ENCODE peak calls at places on chromosomes 3 and 15, in five cellular contexts. R is A549, Z is pancreas, X is endodermal cell, C is heart left ventricle. T is an unnamed sample. For H3K4me1 and H3K9me3, the result is how much of the 10 kb centered on the place peaks cover.

GRCh38 chr3:123791417-123791816 is 92.7 kb downstream of the MYLK start:
- DNase-seq in R (no peak), Z (no peak), C (no peak), X (no peak), T (no peak)

GRCh38 chr3:30260747-30261146 is 345.7 kb upstream of the TGFBR2 start:
- DNase-seq in X (no peak), C (no peak), R (no peak), Z (no peak), T (no peak)

GRCh38 chr15:90219421-90220141 is 14.2 kb downstream of the CIB1 start:
- DNase-seq in R (peak), C (no peak), X (peak), Z (peak), T (peak)

GRCh38 chr15:77021803-77022381 is 27.0 kb downstream of the PSTPIP1 start:
- DNase-seq in X (peak), R (no peak), C (peak), Z (no peak), T (no peak)

GRCh38 chr3:59286791-59287531 is 237.1 kb upstream of the CFAP20DC start:
- DNase-seq in C (no peak), R (no peak), X (no peak), Z (peak), T (no peak)

GRCh38 chr15:71687902-71688508 is 122.3 kb upstream of the NR2E3 start:
- DNase-seq in C (no peak), Z (no peak), X (no peak), R (no peak), T (no peak)

GRCh38 chr3:487580-487979 is 291.0 kb downstream of the CHL1 start:
- DNase-seq in C (no peak), Z (no peak), R (no peak), X (no peak), T (no peak)

GRCh38 chr3:37955918-37956317 is 34.7 kb upstream of the VILL start:
- DNase-seq in R (no peak), Z (no peak), X (no peak), C (no peak), T (no peak)

GRCh38 chr3:37751967-37752660 is 109.6 kb upstream of the CTDSPL start:
- DNase-seq in Z (no peak), C (no peak), R (no peak), X (peak), T (no peak)

GRCh38 chr3:101038880-101039279 is 45.7 kb upstream of the ABI3BP start:
- DNase-seq in X (no peak), C (no peak), Z (no peak), R (no peak), T (no peak)

GRCh38 chr3:133815386-133815785 is 9.8 kb downstream of the SRPRB start:
- DNase-seq in C (no peak), X (no peak), Z (no peak), R (no peak), T (no peak)

GRCh38 chr3:9786825-9787654 is 5.2 kb downstream of the TADA3 start:
- DNase-seq in X (peak), R (no peak), C (no peak), Z (no peak), T (no peak)

GRCh38 chr3:12231481-12231880 is 57.4 kb upstream of the PPARG start:
- DNase-seq in C (no peak), X (no peak), Z (no peak), R (no peak), T (no peak)

GRCh38 chr15:95401586-95401985 is 928.9 kb upstream of the NR2F2 start:
- DNase-seq in R (no peak), Z (no peak), C (no peak), X (no peak), T (no peak)

GRCh38 chr15:98715890-98716443 is 67.6 kb downstream of the IGF1R start:
- DNase-seq in C (no peak), X (no peak), Z (no peak), R (no peak), T (peak)

GRCh38 chr15:70158309-70158995 is 60.7 kb upstream of the TLE3 start:
- DNase-seq in X (peak), C (no peak), R (no peak), Z (no peak), T (no peak)

GRCh38 chr3:46089237-46090011 is 62.1 kb upstream of the XCR1 start:
- DNase-seq in R (no peak), Z (no peak), X (no peak), C (peak), T (no peak)

GRCh38 chr3:190577225-190577624 is 63.3 kb downstream of the IL1RAP start:
- DNase-seq in C (no peak), Z (no peak), X (no peak), R (no peak), T (no peak)

GRCh38 chr3:187101184-187102072 is 37.9 kb downstream of the RPL39L start:
- DNase-seq in R (peak), Z (peak), X (no peak), C (peak), T (peak)

GRCh38 chr3:105997800-105998526 is 129.2 kb upstream of the CBLB start:
- DNase-seq in R (no peak), X (no peak), Z (no peak), C (no peak), T (no peak)

GRCh38 chr3:171192176-171192854 is 165.8 kb upstream of the SLC2A2 start:
- DNase-seq in R (peak), X (no peak), Z (no peak), C (no peak), T (no peak)

GRCh38 chr3:48305396-48305795 is 28.1 kb downstream of the SPINK8 start:
- DNase-seq in R (no peak), C (no peak), Z (no peak), X (no peak), T (no peak)

GRCh38 chr3:183455064-183455463 is 26.6 kb upstream of the MCF2L2 start:
- DNase-seq in C (no peak), R (no peak), Z (no peak), X (no peak), T (no peak)

GRCh38 chr3:171417813-171418212 is 42.4 kb downstream of the TNIK start:
- DNase-seq in X (no peak), R (no peak), C (no peak), Z (no peak), T (no peak)

GRCh38 chr3:16476636-16477035 is 36.9 kb downstream of the RFTN1 start:
- DNase-seq in R (no peak), C (no peak), Z (no peak), X (no peak), T (no peak)

GRCh38 chr3:65005481-65005880 is 317.7 kb upstream of the ADAMTS9 start:
- DNase-seq in R (no peak), Z (no peak), C (no peak), X (no peak), T (no peak)

GRCh38 chr3:11155341-11156025 is 1.2 kb downstream of the HRH1 start:
- DNase-seq in C (peak), Z (peak), X (peak), R (peak), T (no peak)

GRCh38 chr15:78212546-78213424 is 21.6 kb downstream of the ACSBG1 start:
- DNase-seq in Z (peak), R (peak), X (peak), C (peak), T (no peak)

GRCh38 chr15:60520825-60521368 is 42.0 kb upstream of the ICE2 start:
- DNase-seq in C (peak), R (peak), Z (peak), X (peak), T (peak)

GRCh38 chr3:31305324-31305723 is 227.4 kb upstream of the STT3B start:
- DNase-seq in C (no peak), Z (no peak), X (no peak), R (no peak), T (no peak)

GRCh38 chr3:143763568-143764162 is 84.6 kb downstream of the SLC9A9 start:
- DNase-seq in R (no peak), Z (no peak), C (no peak), X (no peak), T (peak)

GRCh38 chr15:34122771-34123183 is 20.9 kb downstream of the PGBD4 start:
- DNase-seq in X (no peak), C (no peak), R (no peak), Z (no peak), T (no peak)

GRCh38 chr3:122568755-122569154 is 4.6 kb downstream of the DTX3L start:
- DNase-seq in R (no peak), Z (no peak), X (no peak), C (no peak), T (no peak)

GRCh38 chr3:122560680-122561079 is 3.4 kb downstream of the PARP9 start:
- DNase-seq in R (peak), Z (peak), X (peak), C (no peak), T (peak)

GRCh38 chr3:122563717-122564025 is 429 bp downstream of the PARP9 start:
- DNase-seq in R (no peak), C (no peak), Z (no peak), X (peak), T (no peak)

GRCh38 chr3:122562923-122563716 is 980 bp downstream of the PARP9 start:
- DNase-seq in X (no peak), R (no peak), Z (no peak), C (no peak), T (no peak)

GRCh38 chr3:122564155-122564912 is at the start of the genes DTX3L and PARP9:
- DNase-seq in C (peak), Z (peak), R (peak), X (peak), T (peak)
- H3K4me1 ChIP-seq in C (under half), Z (under half), R (under half), X (under half), T (half or more)

DNA sequence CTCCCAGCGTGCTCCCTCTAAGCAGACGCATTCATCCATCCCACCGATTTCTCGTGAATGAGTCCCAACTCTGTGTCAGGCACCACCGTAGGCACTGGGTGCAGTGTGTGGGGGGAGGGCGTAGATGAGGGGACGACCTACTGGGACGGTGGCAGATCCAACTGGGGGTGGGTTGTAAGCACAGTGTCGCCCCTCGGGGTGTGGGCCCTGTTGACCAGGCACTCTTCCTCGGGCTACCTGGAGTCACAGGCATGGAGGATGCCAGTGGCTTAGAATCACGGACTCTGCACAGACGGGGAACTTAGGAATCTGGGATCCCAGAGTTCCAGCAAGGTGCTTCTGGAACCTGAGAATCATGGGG is 66.2 kb downstream of the SLC6A6 start:
- DNase-seq in C (no peak), X (no peak), R (no peak), Z (no peak), T (no peak)
- H3K9me3 ChIP-seq in C (under half), X (under half), R (under half), Z (under half), T (under half)

DNA sequence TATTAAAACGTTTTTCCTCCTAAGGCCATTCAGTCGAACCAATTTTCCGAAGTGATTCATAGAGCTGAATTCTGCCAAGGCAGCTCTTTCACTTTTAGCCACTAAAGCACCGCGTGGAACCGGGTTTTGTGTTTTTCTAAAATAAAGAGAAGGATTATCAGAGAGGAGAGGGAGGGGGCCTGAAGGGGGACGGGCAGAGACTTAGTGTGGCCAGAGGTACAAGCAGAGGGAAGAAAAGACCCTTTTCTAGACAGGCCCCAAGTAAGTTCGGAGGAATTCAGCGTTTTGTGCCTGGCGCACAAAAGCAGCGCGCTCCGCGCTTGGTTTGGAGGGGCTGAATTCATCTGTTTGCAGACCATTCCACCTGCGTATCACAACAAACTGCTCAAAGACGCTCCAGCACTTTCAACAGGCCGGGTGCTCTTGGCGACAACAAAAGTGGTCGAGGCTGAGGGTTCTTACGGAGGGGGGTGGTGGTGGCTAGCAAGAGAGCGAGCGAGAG is 1.1 kb upstream of the FEZF2 start:
- DNase-seq in X (peak), R (no peak), C (no peak), Z (no peak), T (no peak)
- H3K4me3 ChIP-seq in X (no peak), R (no peak), C (peak), Z (peak), T (no peak)

GRCh38 chr15:29789871-29790270 is 32.4 kb downstream of the TJP1 start:
- DNase-seq in R (no peak), C (no peak), Z (no peak), X (no peak), T (no peak)

GRCh38 chr15:29787767-29788166 is 34.5 kb downstream of the TJP1 start:
- DNase-seq in X (no peak), Z (no peak), R (no peak), C (no peak), T (no peak)

GRCh38 chr15:29790607-29791006 is 31.7 kb downstream of the TJP1 start:
- DNase-seq in R (no peak), Z (no peak), C (no peak), X (no peak), T (no peak)

GRCh38 chr15:29785068-29785467 is 37.2 kb downstream of the TJP1 start:
- DNase-seq in Z (no peak), X (no peak), C (no peak), R (no peak), T (no peak)

DNA sequence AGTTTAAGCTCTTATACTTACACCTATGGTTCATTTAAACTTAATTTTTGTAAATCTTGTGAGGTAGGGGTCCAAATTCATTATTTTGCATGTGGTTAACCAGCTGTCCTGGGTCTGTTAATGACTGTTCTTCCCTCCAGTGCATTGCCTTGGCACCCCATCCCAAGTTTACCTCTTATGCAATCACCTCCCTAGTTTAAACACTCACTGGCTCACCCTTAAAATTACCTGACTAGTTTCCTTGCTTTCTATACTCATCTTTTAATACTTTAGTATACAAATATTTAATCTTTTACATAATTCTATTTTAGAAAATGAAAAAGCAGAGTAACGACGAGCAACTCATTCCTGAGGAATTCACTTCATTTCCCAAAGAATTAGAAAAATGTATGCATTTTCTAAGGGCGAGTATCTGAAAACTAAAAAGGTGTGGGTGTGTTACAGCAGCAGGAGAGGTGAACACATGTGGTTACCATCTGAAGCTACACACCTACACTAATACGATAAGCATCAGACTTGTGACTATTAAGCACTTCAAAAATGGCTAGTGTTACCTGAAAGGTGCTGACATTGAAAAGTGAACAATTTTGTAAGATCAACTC is 33.7 kb downstream of the TJP1 start:
- DNase-seq in X (no peak), C (no peak), Z (no peak), R (no peak), T (no peak)
- H3K4me1 ChIP-seq in X (under half), C (under half), Z (under half), R (under half), T (under half)

GRCh38 chr3:149832086-149832485 is 19.1 kb downstream of the RNF13 start:
- DNase-seq in C (no peak), R (no peak), X (no peak), Z (no peak), T (no peak)
- H3K9me3 ChIP-seq in C (under half), R (under half), X (half or more), Z (under half), T (half or more)

DNA sequence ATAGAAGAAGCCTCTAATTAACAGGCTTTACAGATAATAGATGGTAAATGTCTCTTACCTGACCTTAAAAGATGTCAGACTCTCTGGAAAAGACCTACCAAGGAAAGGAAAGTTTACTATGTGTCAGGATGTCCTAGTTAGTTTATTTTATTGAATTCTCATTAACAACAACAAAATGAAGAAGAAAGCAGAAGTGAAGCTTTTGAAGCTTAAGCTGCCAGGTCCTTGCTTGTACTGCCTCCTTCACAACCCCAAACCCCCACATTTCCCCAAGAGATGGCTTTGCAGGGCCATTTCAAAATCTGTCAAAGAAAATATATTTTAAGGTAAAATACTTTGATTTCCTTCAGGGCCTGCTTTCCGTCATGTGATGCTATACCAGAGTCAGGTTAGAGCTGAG is 798.4 kb downstream of the TUSC7 start:
- DNase-seq in C (no peak), X (no peak), R (no peak), Z (no peak), T (no peak)
- H3K4me3 ChIP-seq in C (no peak), X (no peak), R (no peak), Z (no peak), T (no peak)

GRCh38 chr3:53044371-53045106 is 1.3 kb downstream of the SFMBT1 start:
- DNase-seq in Z (no peak), X (peak), C (no peak), R (peak), T (peak)

GRCh38 chr3:53043738-53044137 is 2.1 kb downstream of the SFMBT1 start:
- DNase-seq in X (no peak), R (no peak), Z (no peak), C (no peak), T (no peak)

GRCh38 chr3:53046171-53047170 is 598 bp upstream of the SFMBT1 start:
- DNase-seq in R (peak), X (peak), C (peak), Z (peak), T (peak)

GRCh38 chr3:53045107-53045783 is 628 bp downstream of the SFMBT1 start:
- DNase-seq in X (no peak), Z (peak), C (peak), R (peak), T (peak)

DNA sequence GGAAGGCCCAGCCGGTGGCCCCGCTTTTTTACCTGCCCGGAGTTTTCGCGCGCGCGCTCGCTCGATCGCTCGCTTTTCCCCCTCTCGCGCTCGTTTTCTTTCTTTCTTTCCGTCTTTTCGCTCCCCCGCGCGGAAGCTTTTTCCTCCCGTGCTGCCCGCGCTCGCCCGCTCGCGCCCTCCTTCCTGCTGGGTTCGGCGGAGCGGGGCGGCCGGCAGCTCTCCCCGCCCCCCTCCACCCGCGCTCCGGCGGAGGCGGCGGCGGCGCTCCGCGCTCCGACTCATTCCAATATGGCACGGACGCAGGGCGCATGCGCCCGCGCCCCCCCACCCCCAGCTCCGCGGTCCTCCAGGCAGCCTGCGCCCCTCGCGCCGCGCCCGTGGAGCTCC is at the start of gene SFMBT1:
- DNase-seq in C (peak), Z (peak), R (peak), X (peak), T (peak)
- H3K4me1 ChIP-seq in C (under half), Z (under half), R (under half), X (under half), T (under half)